ENCODE peak calls at places on chromosomes 16 and 17, in six cellular contexts. One of them, this sample, is unnamed.

GRCh38 chr17:45783593-45784292 is 377 bp upstream of the CRHR1 start:
- DNase-seq in cardiac muscle cell: peak
- DNase-seq in tibial artery: no peak
- DNase-seq in CD4-positive, alpha-beta T cell: no peak
- DNase-seq in A549: no peak
- DNase-seq in endothelial cell of umbilical vein: no peak
- DNase-seq in this sample: peak

GRCh38 chr17:70913086-70913485 is 743.8 kb downstream of the KCNJ2 start:
- DNase-seq in tibial artery: no peak
- DNase-seq in A549: no peak
- DNase-seq in cardiac muscle cell: peak
- DNase-seq in CD4-positive, alpha-beta T cell: no peak
- DNase-seq in endothelial cell of umbilical vein: no peak
- DNase-seq in this sample: no peak

GRCh38 chr17:42843358-42843934 is 934 bp upstream of the AOC2 start:
- DNase-seq in cardiac muscle cell: peak
- DNase-seq in CD4-positive, alpha-beta T cell: no peak
- DNase-seq in endothelial cell of umbilical vein: peak
- DNase-seq in tibial artery: no peak
- DNase-seq in A549: peak
- DNase-seq in this sample: peak

GRCh38 chr17:50611639-50612038 is 23.0 kb upstream of the ABCC3 start:
- DNase-seq in A549: no peak
- DNase-seq in tibial artery: no peak
- DNase-seq in endothelial cell of umbilical vein: no peak
- DNase-seq in cardiac muscle cell: no peak
- DNase-seq in CD4-positive, alpha-beta T cell: no peak
- DNase-seq in this sample: no peak

GRCh38 chr16:12097523-12098428 is 121.2 kb downstream of the SNX29 start:
- DNase-seq in A549: no peak
- DNase-seq in cardiac muscle cell: peak
- DNase-seq in endothelial cell of umbilical vein: no peak
- DNase-seq in CD4-positive, alpha-beta T cell: no peak
- DNase-seq in tibial artery: no peak
- DNase-seq in this sample: no peak

GRCh38 chr16:13708361-13708760 is 211.6 kb upstream of the ERCC4 start:
- DNase-seq in CD4-positive, alpha-beta T cell: no peak
- DNase-seq in cardiac muscle cell: no peak
- DNase-seq in A549: no peak
- DNase-seq in endothelial cell of umbilical vein: no peak
- DNase-seq in tibial artery: no peak
- DNase-seq in this sample: no peak

GRCh38 chr17:28549274-28550132 is 2.9 kb downstream of the UNC119 start:
- DNase-seq in tibial artery: no peak
- DNase-seq in cardiac muscle cell: no peak
- DNase-seq in CD4-positive, alpha-beta T cell: peak
- DNase-seq in A549: no peak
- DNase-seq in endothelial cell of umbilical vein: no peak
- DNase-seq in this sample: peak

GRCh38 chr16:49652441-49653175 is 203.3 kb downstream of the ZNF423 start:
- DNase-seq in cardiac muscle cell: peak
- DNase-seq in endothelial cell of umbilical vein: no peak
- DNase-seq in CD4-positive, alpha-beta T cell: no peak
- DNase-seq in A549: no peak
- DNase-seq in tibial artery: peak
- DNase-seq in this sample: no peak

GRCh38 chr17:9185142-9185541 is 163.8 kb downstream of the NTN1 start:
- DNase-seq in tibial artery: no peak
- DNase-seq in endothelial cell of umbilical vein: no peak
- DNase-seq in cardiac muscle cell: no peak
- DNase-seq in CD4-positive, alpha-beta T cell: no peak
- DNase-seq in A549: no peak
- DNase-seq in this sample: no peak

GRCh38 chr16:1290032-1290431 is 19.4 kb upstream of the UBE2I start:
- DNase-seq in endothelial cell of umbilical vein: no peak
- DNase-seq in cardiac muscle cell: peak
- DNase-seq in A549: no peak
- DNase-seq in CD4-positive, alpha-beta T cell: no peak
- DNase-seq in tibial artery: no peak
- DNase-seq in this sample: no peak

GRCh38 chr17:2703181-2703580 is 8.4 kb downstream of the CLUH start:
- DNase-seq in CD4-positive, alpha-beta T cell: no peak
- DNase-seq in endothelial cell of umbilical vein: no peak
- DNase-seq in A549: no peak
- DNase-seq in cardiac muscle cell: no peak
- DNase-seq in tibial artery: peak
- DNase-seq in this sample: no peak

GRCh38 chr17:16304832-16305231 is 48.4 kb downstream of the CENPV start:
- DNase-seq in CD4-positive, alpha-beta T cell: no peak
- DNase-seq in A549: peak
- DNase-seq in endothelial cell of umbilical vein: peak
- DNase-seq in cardiac muscle cell: peak
- DNase-seq in tibial artery: no peak
- DNase-seq in this sample: peak

GRCh38 chr16:78706637-78707036 is 607.2 kb downstream of the WWOX start:
- DNase-seq in CD4-positive, alpha-beta T cell: no peak
- DNase-seq in cardiac muscle cell: no peak
- DNase-seq in tibial artery: no peak
- DNase-seq in endothelial cell of umbilical vein: no peak
- DNase-seq in A549: no peak
- DNase-seq in this sample: no peak

GRCh38 chr17:55275894-55276804 is 11.4 kb downstream of the HLF start:
- DNase-seq in CD4-positive, alpha-beta T cell: no peak
- DNase-seq in A549: peak
- DNase-seq in endothelial cell of umbilical vein: no peak
- DNase-seq in cardiac muscle cell: no peak
- DNase-seq in tibial artery: no peak
- DNase-seq in this sample: no peak

GRCh38 chr16:2252806-2253148 is 1.4 kb upstream of the ECI1 start:
- DNase-seq in tibial artery: no peak
- DNase-seq in endothelial cell of umbilical vein: no peak
- DNase-seq in A549: no peak
- DNase-seq in cardiac muscle cell: no peak
- DNase-seq in CD4-positive, alpha-beta T cell: no peak
- DNase-seq in this sample: no peak

GRCh38 chr17:20955437-20956323 is 87.1 kb downstream of the USP22 start:
- DNase-seq in cardiac muscle cell: peak
- DNase-seq in A549: no peak
- DNase-seq in tibial artery: no peak
- DNase-seq in endothelial cell of umbilical vein: peak
- DNase-seq in CD4-positive, alpha-beta T cell: no peak
- DNase-seq in this sample: no peak

GRCh38 chr17:48100591-48101011 is 677 bp downstream of the CBX1 start:
- DNase-seq in CD4-positive, alpha-beta T cell: no peak
- DNase-seq in cardiac muscle cell: peak
- DNase-seq in A549: peak
- DNase-seq in endothelial cell of umbilical vein: no peak
- DNase-seq in tibial artery: peak
- DNase-seq in this sample: peak

GRCh38 chr16:81491522-81492188 is 47.0 kb downstream of the CMIP start:
- DNase-seq in A549: no peak
- DNase-seq in CD4-positive, alpha-beta T cell: no peak
- DNase-seq in tibial artery: no peak
- DNase-seq in cardiac muscle cell: peak
- DNase-seq in endothelial cell of umbilical vein: peak
- DNase-seq in this sample: peak

GRCh38 chr16:83215417-83216001 is 588.7 kb downstream of the CDH13 start:
- DNase-seq in A549: peak
- DNase-seq in endothelial cell of umbilical vein: peak
- DNase-seq in tibial artery: no peak
- DNase-seq in CD4-positive, alpha-beta T cell: peak
- DNase-seq in cardiac muscle cell: peak
- DNase-seq in this sample: peak

GRCh38 chr16:86027366-86028126 is 128.6 kb downstream of the IRF8 start:
- DNase-seq in cardiac muscle cell: no peak
- DNase-seq in tibial artery: peak
- DNase-seq in endothelial cell of umbilical vein: no peak
- DNase-seq in CD4-positive, alpha-beta T cell: no peak
- DNase-seq in A549: no peak
- DNase-seq in this sample: no peak

GRCh38 chr17:34275881-34276280 is 5.9 kb downstream of the CCL7 start:
- DNase-seq in cardiac muscle cell: peak
- DNase-seq in tibial artery: no peak
- DNase-seq in A549: peak
- DNase-seq in CD4-positive, alpha-beta T cell: no peak
- DNase-seq in endothelial cell of umbilical vein: peak
- DNase-seq in this sample: no peak

GRCh38 chr16:77273-77806 is 685 bp upstream of the MPG start:
- DNase-seq in CD4-positive, alpha-beta T cell: no peak
- DNase-seq in endothelial cell of umbilical vein: peak
- DNase-seq in tibial artery: peak
- DNase-seq in A549: peak
- DNase-seq in cardiac muscle cell: peak
- DNase-seq in this sample: peak

GRCh38 chr16:76535-77272 is 1.3 kb upstream of the MPG start:
- DNase-seq in endothelial cell of umbilical vein: peak
- DNase-seq in cardiac muscle cell: peak
- DNase-seq in A549: no peak
- DNase-seq in tibial artery: peak
- DNase-seq in CD4-positive, alpha-beta T cell: no peak
- DNase-seq in this sample: peak

GRCh38 chr16:74437-75318 is 2.2 kb upstream of the RHBDF1 start:
- DNase-seq in CD4-positive, alpha-beta T cell: no peak
- DNase-seq in endothelial cell of umbilical vein: no peak
- DNase-seq in A549: no peak
- DNase-seq in cardiac muscle cell: no peak
- DNase-seq in tibial artery: no peak
- DNase-seq in this sample: peak

GRCh38 chr16:74025-74424 is 1.6 kb upstream of the RHBDF1 start:
- DNase-seq in CD4-positive, alpha-beta T cell: no peak
- DNase-seq in cardiac muscle cell: no peak
- DNase-seq in A549: no peak
- DNase-seq in tibial artery: no peak
- DNase-seq in endothelial cell of umbilical vein: no peak
- DNase-seq in this sample: no peak

GRCh38 chr16:75580-76501 is 2.2 kb upstream of the MPG start:
- DNase-seq in tibial artery: peak
- DNase-seq in endothelial cell of umbilical vein: peak
- DNase-seq in cardiac muscle cell: peak
- DNase-seq in A549: no peak
- DNase-seq in CD4-positive, alpha-beta T cell: no peak
- DNase-seq in this sample: peak
- H3K27ac ChIP-seq in tibial artery: peak
- H3K27ac ChIP-seq in endothelial cell of umbilical vein: peak
- H3K27ac ChIP-seq in cardiac muscle cell: peak
- H3K27ac ChIP-seq in A549: peak
- H3K27ac ChIP-seq in CD4-positive, alpha-beta T cell: no peak
- H3K27ac ChIP-seq in this sample: peak

GRCh38 chr16:7745321-7745720 is 412.7 kb downstream of the RBFOX1 start:
- DNase-seq in cardiac muscle cell: no peak
- DNase-seq in endothelial cell of umbilical vein: no peak
- DNase-seq in A549: no peak
- DNase-seq in tibial artery: no peak
- DNase-seq in CD4-positive, alpha-beta T cell: no peak
- DNase-seq in this sample: no peak

GRCh38 chr16:7742626-7743025 is 410.0 kb downstream of the RBFOX1 start:
- DNase-seq in CD4-positive, alpha-beta T cell: no peak
- DNase-seq in endothelial cell of umbilical vein: no peak
- DNase-seq in A549: no peak
- DNase-seq in tibial artery: no peak
- DNase-seq in cardiac muscle cell: no peak
- DNase-seq in this sample: no peak

GRCh38 chr16:7746971-7747370 is 414.3 kb downstream of the RBFOX1 start:
- DNase-seq in cardiac muscle cell: no peak
- DNase-seq in CD4-positive, alpha-beta T cell: no peak
- DNase-seq in endothelial cell of umbilical vein: no peak
- DNase-seq in tibial artery: no peak
- DNase-seq in A549: no peak
- DNase-seq in this sample: peak

DNA sequence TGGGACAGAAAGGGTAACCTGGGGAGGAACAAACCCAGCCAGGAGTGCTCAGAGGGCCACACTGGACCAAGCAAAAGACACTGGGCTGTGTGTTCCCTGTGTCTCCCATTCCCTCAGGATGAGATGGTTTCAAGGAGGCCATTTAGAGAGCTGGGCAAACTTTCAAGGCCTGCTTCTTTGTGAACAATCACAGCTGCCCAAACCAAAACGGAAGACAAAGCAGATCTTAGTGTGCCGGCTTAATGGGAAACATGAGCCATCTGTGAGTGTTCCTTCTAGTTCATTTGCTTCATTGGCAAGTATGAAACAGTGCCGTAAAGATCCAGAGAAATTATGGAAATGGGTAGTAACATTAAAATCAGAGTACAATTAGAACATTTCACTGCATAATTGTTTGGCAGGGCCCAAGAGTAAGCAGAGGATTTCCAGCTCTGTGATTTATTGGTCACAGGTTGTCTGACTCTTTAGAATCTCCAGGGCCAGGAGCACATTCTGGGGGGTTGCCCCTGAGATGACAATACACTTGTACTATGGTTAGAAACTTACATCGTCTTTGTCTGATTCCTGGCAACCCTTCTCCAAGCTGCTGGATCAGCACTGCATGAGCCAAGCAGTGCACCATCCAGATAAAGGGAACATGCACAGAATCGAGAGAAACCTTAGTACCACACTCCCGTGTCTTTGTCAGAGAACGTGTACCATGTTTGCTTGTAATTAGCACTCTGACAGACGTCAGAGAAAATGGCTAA is 412.1 kb downstream of the RBFOX1 start:
- DNase-seq in endothelial cell of umbilical vein: no peak
- DNase-seq in tibial artery: no peak
- DNase-seq in A549: no peak
- DNase-seq in CD4-positive, alpha-beta T cell: no peak
- DNase-seq in cardiac muscle cell: no peak
- DNase-seq in this sample: no peak
- H3K27ac ChIP-seq in endothelial cell of umbilical vein: no peak
- H3K27ac ChIP-seq in tibial artery: no peak
- H3K27ac ChIP-seq in A549: no peak
- H3K27ac ChIP-seq in CD4-positive, alpha-beta T cell: no peak
- H3K27ac ChIP-seq in cardiac muscle cell: no peak
- H3K27ac ChIP-seq in this sample: no peak

GRCh38 chr16:57203451-57203850 is 17.3 kb downstream of the RSPRY1 start:
- DNase-seq in CD4-positive, alpha-beta T cell: no peak
- DNase-seq in tibial artery: no peak
- DNase-seq in cardiac muscle cell: no peak
- DNase-seq in endothelial cell of umbilical vein: no peak
- DNase-seq in A549: no peak
- DNase-seq in this sample: no peak
- H3K27ac ChIP-seq in CD4-positive, alpha-beta T cell: no peak
- H3K27ac ChIP-seq in tibial artery: no peak
- H3K27ac ChIP-seq in cardiac muscle cell: no peak
- H3K27ac ChIP-seq in endothelial cell of umbilical vein: no peak
- H3K27ac ChIP-seq in A549: no peak
- H3K27ac ChIP-seq in this sample: no peak

DNA sequence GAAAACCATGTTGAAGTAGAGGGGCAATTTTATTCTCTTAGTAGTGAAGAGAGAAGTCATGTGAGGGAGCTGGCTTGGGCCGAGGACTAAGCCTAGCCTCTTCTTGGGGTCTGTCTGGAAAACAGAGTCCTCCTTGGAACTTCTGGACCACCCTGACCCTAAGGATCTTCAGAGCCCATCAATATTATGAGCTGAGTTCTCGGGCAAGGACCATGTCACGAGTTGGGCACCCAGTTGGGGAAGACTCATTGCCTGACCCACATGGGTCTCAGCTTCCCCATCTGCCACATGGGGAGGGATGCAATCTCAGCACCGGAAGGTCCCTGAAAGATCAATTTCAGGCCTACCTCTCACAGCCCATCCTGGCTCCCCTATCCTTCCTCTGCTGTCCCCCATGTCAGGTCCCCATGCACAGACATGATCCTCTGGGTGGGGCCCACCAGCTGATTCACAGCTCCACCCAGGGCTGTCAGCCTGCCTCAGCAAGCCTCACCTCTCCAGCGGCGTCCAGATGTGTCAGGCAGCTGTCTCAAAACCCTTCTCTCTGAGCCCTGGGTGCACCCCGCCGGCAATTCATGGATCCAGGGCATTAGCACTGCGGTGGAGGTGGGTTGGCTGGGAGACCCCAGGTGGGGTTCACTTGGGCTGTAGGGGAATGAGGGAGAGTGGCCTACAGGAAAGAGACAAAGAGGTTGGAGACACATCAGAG is 2.0 kb downstream of the NLRP1 start:
- DNase-seq in A549: no peak
- DNase-seq in endothelial cell of umbilical vein: no peak
- DNase-seq in cardiac muscle cell: no peak
- DNase-seq in tibial artery: no peak
- DNase-seq in CD4-positive, alpha-beta T cell: no peak
- DNase-seq in this sample: no peak
- H3K27ac ChIP-seq in A549: no peak
- H3K27ac ChIP-seq in endothelial cell of umbilical vein: no peak
- H3K27ac ChIP-seq in cardiac muscle cell: no peak
- H3K27ac ChIP-seq in tibial artery: no peak
- H3K27ac ChIP-seq in CD4-positive, alpha-beta T cell: peak
- H3K27ac ChIP-seq in this sample: no peak